ENCODE peak calls at places on chromosomes 16 and 17, in eight cellular contexts. F is AG10803, P is HEK293T, O is IMR-90, U is astrocyte, S is heart left ventricle, E is NCI-H1105 treated with DMSO at 0.1 percent for 48 hours, J is MG63. N is an unnamed sample.

GRCh38 chr17:77214743-77215142 is 74.0 kb downstream of the SEC14L1 start:
- DNase-seq in O (peak; percentile 31), S (peak; percentile 69), U (no peak), J (peak; percentile 21), F (peak; percentile 57), P (peak; percentile 65), E (no peak), N (no peak)

GRCh38 chr17:29176500-29177351 is 3.5 kb downstream of the MYO18A start:
- DNase-seq in U (no peak), F (no peak), S (peak; percentile 73), J (peak; percentile 34), E (peak; percentile 57), O (peak; percentile 43), P (peak; percentile 48), N (no peak)

GRCh38 chr16:55176901-55177300 is 147.1 kb upstream of the IRX6 start:
- DNase-seq in E (no peak), S (no peak), O (no peak), U (no peak), P (no peak), F (no peak), J (no peak), N (no peak)

GRCh38 chr16:66524601-66525164 is 25.2 kb downstream of the TK2 start:
- DNase-seq in E (no peak), F (no peak), S (peak; percentile 62), P (no peak), U (no peak), O (no peak), J (no peak), N (no peak)

GRCh38 chr17:81379523-81379942 is 15.7 kb upstream of the BAHCC1 start:
- DNase-seq in F (no peak), S (no peak), E (no peak), O (no peak), P (no peak), U (no peak), J (no peak), N (no peak)

GRCh38 chr16:58684001-58684353 is 593 bp downstream of the SLC38A7 start:
- DNase-seq in P (no peak), F (peak; percentile 32), J (peak; percentile 41), O (peak; percentile 10), U (peak; percentile 14), S (peak; percentile 56), E (no peak), N (no peak)

GRCh38 chr16:67949645-67950044 is 5.7 kb upstream of the LCAT start:
- DNase-seq in S (no peak), E (no peak), U (no peak), P (no peak), F (no peak), O (no peak), J (no peak), N (no peak)

GRCh38 chr17:62802531-62803205 is 5.4 kb downstream of the MARCHF10 start:
- DNase-seq in J (no peak), O (no peak), E (peak; percentile 9), P (no peak), S (no peak), F (no peak), U (no peak), N (no peak)

GRCh38 chr17:32783602-32784001 is 93.3 kb downstream of the MYO1D start:
- DNase-seq in J (no peak), E (peak; percentile 67), S (no peak), U (peak; percentile 42), P (peak; percentile 24), O (peak; percentile 66), F (peak; percentile 76), N (no peak)

GRCh38 chr17:33049781-33050414 is 58.3 kb downstream of the SPACA3 start:
- DNase-seq in S (peak; percentile 42), O (peak; percentile 48), E (peak; percentile 24), U (peak; percentile 8), J (peak; percentile 19), P (peak; percentile 58), F (peak; percentile 48), N (peak; percentile 5)

GRCh38 chr17:48610282-48611211 is at the start of gene HOXB7:
- DNase-seq in U (no peak), P (no peak), F (peak; percentile 64), J (peak; percentile 82), O (peak; percentile 62), E (peak; percentile 52), S (peak; percentile 62), N (no peak)

GRCh38 chr17:47741109-47741792 is 8.2 kb downstream of the TBX21 start:
- DNase-seq in E (no peak), U (no peak), F (no peak), P (no peak), J (no peak), O (no peak), S (no peak), N (no peak)

GRCh38 chr16:57480754-57481230 is 5.5 kb downstream of the DOK4 start:
- DNase-seq in O (no peak), F (no peak), U (no peak), S (no peak), J (no peak), E (no peak), P (no peak), N (no peak)

GRCh38 chr16:80198265-80198994 is 342.4 kb upstream of the DYNLRB2 start:
- DNase-seq in U (peak; percentile 36), O (peak; percentile 18), P (no peak), S (no peak), J (no peak), E (peak; percentile 88), F (no peak), N (no peak)

GRCh38 chr16:75580-76501 is 2.2 kb upstream of the MPG start:
- DNase-seq in E (no peak), F (peak; percentile 93), U (peak; percentile 67), S (peak; percentile 90), J (peak; percentile 91), O (peak; percentile 86), P (no peak), N (no peak)

GRCh38 chr16:31023627-31024226 is 9.6 kb upstream of the STX4 start:
- DNase-seq in U (no peak), O (no peak), J (no peak), F (no peak), S (no peak), P (no peak), E (no peak), N (no peak)

GRCh38 chr16:57732011-57732410 is 3.6 kb upstream of the KATNB1 start:
- DNase-seq in F (peak; percentile 89), E (no peak), O (peak; percentile 25), U (no peak), P (no peak), J (no peak), S (no peak), N (no peak)

GRCh38 chr17:77449908-77450741 is 309.4 kb downstream of the SEC14L1 start:
- DNase-seq in O (peak; percentile 72), P (no peak), S (peak; percentile 91), U (peak; percentile 35), F (peak; percentile 62), J (peak; percentile 95), E (no peak), N (no peak)

GRCh38 chr17:73492802-73493139 is 151.5 kb downstream of the SDK2 start:
- DNase-seq in E (peak; percentile 84), P (no peak), F (no peak), J (no peak), S (no peak), U (no peak), O (no peak), N (no peak)

GRCh38 chr17:40556884-40557414 is 8.3 kb downstream of the CCR7 start:
- DNase-seq in F (no peak), U (no peak), S (peak; percentile 65), J (no peak), P (no peak), E (no peak), O (no peak), N (no peak)

GRCh38 chr16:13492046-13492445 is 427.9 kb upstream of the ERCC4 start:
- DNase-seq in U (no peak), J (no peak), P (no peak), F (no peak), O (no peak), E (no peak), S (no peak), N (no peak)

GRCh38 chr17:58520843-58521430 is 6.5 kb upstream of the MTMR4 start:
- DNase-seq in J (peak; percentile 24), F (peak; percentile 22), O (peak; percentile 13), U (no peak), E (no peak), S (no peak), P (peak; percentile 53), N (no peak)

GRCh38 chr17:32988481-32989101 is 3.1 kb upstream of the SPACA3 start:
- DNase-seq in P (no peak), F (no peak), S (no peak), J (no peak), O (no peak), U (no peak), E (no peak), N (no peak)

GRCh38 chr16:71542377-71542776 is 16.2 kb downstream of the CHST4 start:
- DNase-seq in P (peak; percentile 74), S (peak; percentile 32), F (peak; percentile 14), O (peak; percentile 6), J (peak; percentile 44), E (no peak), U (no peak), N (no peak)

GRCh38 chr17:57612202-57613071 is 132.7 kb downstream of the CCDC182 start:
- DNase-seq in P (peak; percentile 23), O (no peak), S (no peak), E (peak; percentile 89), F (no peak), J (no peak), U (no peak), N (no peak)

GRCh38 chr16:15907863-15908478 is 19.6 kb upstream of the CEP20 start:
- DNase-seq in U (no peak), P (peak; percentile 71), S (no peak), E (no peak), F (peak; percentile 13), J (peak; percentile 50), O (peak; percentile 11), N (no peak)

GRCh38 chr17:55340726-55341125 is 76.0 kb downstream of the HLF start:
- DNase-seq in P (no peak), J (no peak), S (no peak), O (no peak), U (no peak), F (no peak), E (no peak), N (no peak)

GRCh38 chr16:57694556-57695377 is at the start of gene DRC7:
- DNase-seq in S (no peak), E (peak; percentile 56), J (peak; percentile 42), O (peak; percentile 13), F (no peak), U (peak; percentile 31), P (peak; percentile 70), N (peak; percentile 15)